ENCODE peak calls at places on chromosomes 11 and 22, in five cellular contexts. L, D, I, Q and P are unnamed samples.

GRCh38 chr11:95282337-95282751 is 51.3 kb upstream of the SESN3 start:
- DNase-seq in L (no peak), D (no peak), Q (peak), I (no peak), P (peak)

GRCh38 chr11:2462986-2463765 is 18.4 kb downstream of the KCNQ1 start:
- DNase-seq in Q (peak), I (no peak), L (no peak), D (no peak), P (no peak)

GRCh38 chr22:33917744-33918406 is 2.4 kb downstream of the LARGE1 start:
- DNase-seq in I (no peak), D (peak), L (no peak), Q (no peak), P (peak)

GRCh38 chr11:114285599-114285998 is 10.6 kb upstream of the NNMT start:
- DNase-seq in I (no peak), Q (peak), L (no peak), D (no peak), P (no peak)

GRCh38 chr11:45933131-45933821 is 10.8 kb downstream of the LARGE2 start:
- DNase-seq in I (no peak), L (no peak), Q (peak), D (no peak), P (no peak)

GRCh38 chr22:26479792-26480610 is 3.6 kb downstream of the HPS4 start:
- DNase-seq in L (no peak), Q (peak), D (no peak), I (no peak), P (no peak)

GRCh38 chr11:108985611-108986279 is 320.9 kb downstream of the DDX10 start:
- DNase-seq in I (no peak), D (no peak), Q (peak), L (no peak), P (no peak)

GRCh38 chr22:30265851-30266444 is 703 bp downstream of the OSM start:
- DNase-seq in Q (no peak), L (no peak), D (no peak), I (no peak), P (no peak)

GRCh38 chr11:20161923-20162322 is 1.6 kb upstream of the DBX1 start:
- DNase-seq in L (no peak), I (no peak), D (no peak), Q (no peak), P (peak)

GRCh38 chr22:31897842-31898241 is 46.5 kb upstream of the YWHAH start:
- DNase-seq in D (no peak), I (no peak), L (no peak), Q (no peak), P (no peak)

GRCh38 chr22:41857160-41857859 is 24.4 kb downstream of the SREBF2 start:
- DNase-seq in L (peak), Q (peak), D (peak), I (no peak), P (peak)